ENCODE peak calls at places on chromosomes 1 and 21, in ten cellular contexts. One of them, this sample, is unnamed.

GRCh38 chr1:2528016-2528415 is 1.6 kb upstream of the PANK4 start:
- DNase-seq in NCI-H1105 treated with DMSO at 0.1 percent for 48 hours: no peak
- DNase-seq in thoracic aorta: no peak
- DNase-seq in NCI-H1417: no peak
- DNase-seq in CD8-positive, alpha-beta memory T cell: no peak
- DNase-seq in M059J: no peak
- DNase-seq in Peyer's patch: no peak
- DNase-seq in stimulated activated CD4-positive, alpha-beta T cell treated with anti-CD3 and anti-CD28 coated beads, TNF-alpha, amount 100 ng/mL, for 24 hours: no peak
- DNase-seq in body of pancreas: peak
- DNase-seq in NCI-H748 treated with DMSO at 0.1 percent for 48 hours: no peak
- DNase-seq in this sample: no peak

GRCh38 chr1:183632964-183633363 is 2.6 kb downstream of the ARPC5 start:
- DNase-seq in M059J: peak
- DNase-seq in Peyer's patch: no peak
- DNase-seq in thoracic aorta: no peak
- DNase-seq in stimulated activated CD4-positive, alpha-beta T cell treated with anti-CD3 and anti-CD28 coated beads, TNF-alpha, amount 100 ng/mL, for 24 hours: no peak
- DNase-seq in body of pancreas: no peak
- DNase-seq in NCI-H1417: no peak
- DNase-seq in CD8-positive, alpha-beta memory T cell: no peak
- DNase-seq in NCI-H748 treated with DMSO at 0.1 percent for 48 hours: no peak
- DNase-seq in NCI-H1105 treated with DMSO at 0.1 percent for 48 hours: no peak
- DNase-seq in this sample: no peak

GRCh38 chr1:43754892-43755291 is 47.6 kb downstream of the ST3GAL3 start:
- DNase-seq in stimulated activated CD4-positive, alpha-beta T cell treated with anti-CD3 and anti-CD28 coated beads, TNF-alpha, amount 100 ng/mL, for 24 hours: no peak
- DNase-seq in NCI-H748 treated with DMSO at 0.1 percent for 48 hours: no peak
- DNase-seq in Peyer's patch: no peak
- DNase-seq in NCI-H1105 treated with DMSO at 0.1 percent for 48 hours: no peak
- DNase-seq in CD8-positive, alpha-beta memory T cell: no peak
- DNase-seq in body of pancreas: no peak
- DNase-seq in thoracic aorta: no peak
- DNase-seq in M059J: no peak
- DNase-seq in NCI-H1417: no peak
- DNase-seq in this sample: no peak

GRCh38 chr1:101820080-101820479 is 176.6 kb downstream of the OLFM3 start:
- DNase-seq in NCI-H1417: peak
- DNase-seq in body of pancreas: no peak
- DNase-seq in NCI-H748 treated with DMSO at 0.1 percent for 48 hours: peak
- DNase-seq in thoracic aorta: no peak
- DNase-seq in NCI-H1105 treated with DMSO at 0.1 percent for 48 hours: peak
- DNase-seq in stimulated activated CD4-positive, alpha-beta T cell treated with anti-CD3 and anti-CD28 coated beads, TNF-alpha, amount 100 ng/mL, for 24 hours: no peak
- DNase-seq in Peyer's patch: no peak
- DNase-seq in M059J: peak
- DNase-seq in CD8-positive, alpha-beta memory T cell: no peak
- DNase-seq in this sample: peak

GRCh38 chr1:93680121-93681094 is 1.2 kb downstream of the BCAR3 start:
- DNase-seq in M059J: peak
- DNase-seq in body of pancreas: peak
- DNase-seq in NCI-H748 treated with DMSO at 0.1 percent for 48 hours: peak
- DNase-seq in stimulated activated CD4-positive, alpha-beta T cell treated with anti-CD3 and anti-CD28 coated beads, TNF-alpha, amount 100 ng/mL, for 24 hours: no peak
- DNase-seq in NCI-H1417: peak
- DNase-seq in Peyer's patch: peak
- DNase-seq in CD8-positive, alpha-beta memory T cell: peak
- DNase-seq in thoracic aorta: peak
- DNase-seq in NCI-H1105 treated with DMSO at 0.1 percent for 48 hours: no peak
- DNase-seq in this sample: peak

GRCh38 chr1:230622151-230622550 is 20.1 kb upstream of the COG2 start:
- DNase-seq in Peyer's patch: no peak
- DNase-seq in CD8-positive, alpha-beta memory T cell: no peak
- DNase-seq in stimulated activated CD4-positive, alpha-beta T cell treated with anti-CD3 and anti-CD28 coated beads, TNF-alpha, amount 100 ng/mL, for 24 hours: no peak
- DNase-seq in NCI-H1417: no peak
- DNase-seq in thoracic aorta: no peak
- DNase-seq in body of pancreas: no peak
- DNase-seq in NCI-H748 treated with DMSO at 0.1 percent for 48 hours: no peak
- DNase-seq in NCI-H1105 treated with DMSO at 0.1 percent for 48 hours: no peak
- DNase-seq in M059J: no peak
- DNase-seq in this sample: no peak

GRCh38 chr1:111197598-111198289 is 2.7 kb downstream of the DENND2D start:
- DNase-seq in NCI-H1105 treated with DMSO at 0.1 percent for 48 hours: no peak
- DNase-seq in thoracic aorta: no peak
- DNase-seq in stimulated activated CD4-positive, alpha-beta T cell treated with anti-CD3 and anti-CD28 coated beads, TNF-alpha, amount 100 ng/mL, for 24 hours: peak
- DNase-seq in NCI-H1417: no peak
- DNase-seq in body of pancreas: no peak
- DNase-seq in NCI-H748 treated with DMSO at 0.1 percent for 48 hours: no peak
- DNase-seq in M059J: peak
- DNase-seq in Peyer's patch: no peak
- DNase-seq in CD8-positive, alpha-beta memory T cell: peak
- DNase-seq in this sample: no peak

GRCh38 chr1:32060914-32061313 is 11.8 kb upstream of the TMEM39B start:
- DNase-seq in stimulated activated CD4-positive, alpha-beta T cell treated with anti-CD3 and anti-CD28 coated beads, TNF-alpha, amount 100 ng/mL, for 24 hours: no peak
- DNase-seq in M059J: no peak
- DNase-seq in NCI-H1417: no peak
- DNase-seq in Peyer's patch: no peak
- DNase-seq in NCI-H1105 treated with DMSO at 0.1 percent for 48 hours: no peak
- DNase-seq in body of pancreas: no peak
- DNase-seq in thoracic aorta: no peak
- DNase-seq in CD8-positive, alpha-beta memory T cell: no peak
- DNase-seq in NCI-H748 treated with DMSO at 0.1 percent for 48 hours: no peak
- DNase-seq in this sample: no peak

GRCh38 chr1:20223659-20224058 is 37.3 kb upstream of the PLA2G2C start:
- DNase-seq in NCI-H1417: peak
- DNase-seq in CD8-positive, alpha-beta memory T cell: no peak
- DNase-seq in NCI-H1105 treated with DMSO at 0.1 percent for 48 hours: no peak
- DNase-seq in NCI-H748 treated with DMSO at 0.1 percent for 48 hours: peak
- DNase-seq in M059J: no peak
- DNase-seq in body of pancreas: no peak
- DNase-seq in Peyer's patch: no peak
- DNase-seq in thoracic aorta: no peak
- DNase-seq in stimulated activated CD4-positive, alpha-beta T cell treated with anti-CD3 and anti-CD28 coated beads, TNF-alpha, amount 100 ng/mL, for 24 hours: no peak
- DNase-seq in this sample: peak

GRCh38 chr1:79373481-79374132 is 367.1 kb upstream of the ADGRL4 start:
- DNase-seq in M059J: peak
- DNase-seq in body of pancreas: peak
- DNase-seq in NCI-H748 treated with DMSO at 0.1 percent for 48 hours: peak
- DNase-seq in thoracic aorta: no peak
- DNase-seq in NCI-H1417: peak
- DNase-seq in Peyer's patch: no peak
- DNase-seq in CD8-positive, alpha-beta memory T cell: no peak
- DNase-seq in NCI-H1105 treated with DMSO at 0.1 percent for 48 hours: peak
- DNase-seq in stimulated activated CD4-positive, alpha-beta T cell treated with anti-CD3 and anti-CD28 coated beads, TNF-alpha, amount 100 ng/mL, for 24 hours: no peak
- DNase-seq in this sample: no peak

GRCh38 chr1:145955436-145955835 is 2.4 kb downstream of the LIX1L start:
- DNase-seq in M059J: no peak
- DNase-seq in CD8-positive, alpha-beta memory T cell: no peak
- DNase-seq in stimulated activated CD4-positive, alpha-beta T cell treated with anti-CD3 and anti-CD28 coated beads, TNF-alpha, amount 100 ng/mL, for 24 hours: no peak
- DNase-seq in Peyer's patch: no peak
- DNase-seq in NCI-H1105 treated with DMSO at 0.1 percent for 48 hours: no peak
- DNase-seq in thoracic aorta: no peak
- DNase-seq in NCI-H748 treated with DMSO at 0.1 percent for 48 hours: no peak
- DNase-seq in NCI-H1417: no peak
- DNase-seq in body of pancreas: no peak
- DNase-seq in this sample: no peak

GRCh38 chr1:99707535-99708142 is 58.8 kb downstream of the FRRS1 start:
- DNase-seq in stimulated activated CD4-positive, alpha-beta T cell treated with anti-CD3 and anti-CD28 coated beads, TNF-alpha, amount 100 ng/mL, for 24 hours: peak
- DNase-seq in M059J: peak
- DNase-seq in thoracic aorta: peak
- DNase-seq in NCI-H1105 treated with DMSO at 0.1 percent for 48 hours: peak
- DNase-seq in CD8-positive, alpha-beta memory T cell: peak
- DNase-seq in Peyer's patch: no peak
- DNase-seq in body of pancreas: peak
- DNase-seq in NCI-H1417: peak
- DNase-seq in NCI-H748 treated with DMSO at 0.1 percent for 48 hours: peak
- DNase-seq in this sample: peak

GRCh38 chr21:28212056-28212455 is 780.6 kb downstream of the LTN1 start:
- DNase-seq in stimulated activated CD4-positive, alpha-beta T cell treated with anti-CD3 and anti-CD28 coated beads, TNF-alpha, amount 100 ng/mL, for 24 hours: no peak
- DNase-seq in Peyer's patch: no peak
- DNase-seq in NCI-H1417: no peak
- DNase-seq in NCI-H1105 treated with DMSO at 0.1 percent for 48 hours: no peak
- DNase-seq in thoracic aorta: no peak
- DNase-seq in NCI-H748 treated with DMSO at 0.1 percent for 48 hours: no peak
- DNase-seq in CD8-positive, alpha-beta memory T cell: no peak
- DNase-seq in M059J: no peak
- DNase-seq in body of pancreas: peak
- DNase-seq in this sample: no peak

GRCh38 chr1:159945483-159946241 is at the start of gene IGSF9:
- DNase-seq in NCI-H1105 treated with DMSO at 0.1 percent for 48 hours: peak
- DNase-seq in NCI-H1417: peak
- DNase-seq in body of pancreas: peak
- DNase-seq in stimulated activated CD4-positive, alpha-beta T cell treated with anti-CD3 and anti-CD28 coated beads, TNF-alpha, amount 100 ng/mL, for 24 hours: peak
- DNase-seq in Peyer's patch: peak
- DNase-seq in CD8-positive, alpha-beta memory T cell: peak
- DNase-seq in M059J: peak
- DNase-seq in thoracic aorta: no peak
- DNase-seq in NCI-H748 treated with DMSO at 0.1 percent for 48 hours: peak
- DNase-seq in this sample: peak

GRCh38 chr1:162571696-162572095 is 10.2 kb downstream of the UAP1 start:
- DNase-seq in Peyer's patch: no peak
- DNase-seq in body of pancreas: no peak
- DNase-seq in stimulated activated CD4-positive, alpha-beta T cell treated with anti-CD3 and anti-CD28 coated beads, TNF-alpha, amount 100 ng/mL, for 24 hours: no peak
- DNase-seq in NCI-H1417: peak
- DNase-seq in NCI-H1105 treated with DMSO at 0.1 percent for 48 hours: peak
- DNase-seq in thoracic aorta: no peak
- DNase-seq in NCI-H748 treated with DMSO at 0.1 percent for 48 hours: peak
- DNase-seq in M059J: no peak
- DNase-seq in CD8-positive, alpha-beta memory T cell: no peak
- DNase-seq in this sample: no peak

GRCh38 chr1:197920345-197921117 is 3.4 kb downstream of the LHX9 start:
- DNase-seq in NCI-H1105 treated with DMSO at 0.1 percent for 48 hours: no peak
- DNase-seq in NCI-H748 treated with DMSO at 0.1 percent for 48 hours: no peak
- DNase-seq in body of pancreas: no peak
- DNase-seq in CD8-positive, alpha-beta memory T cell: no peak
- DNase-seq in Peyer's patch: no peak
- DNase-seq in thoracic aorta: no peak
- DNase-seq in M059J: no peak
- DNase-seq in NCI-H1417: no peak
- DNase-seq in stimulated activated CD4-positive, alpha-beta T cell treated with anti-CD3 and anti-CD28 coated beads, TNF-alpha, amount 100 ng/mL, for 24 hours: no peak
- DNase-seq in this sample: no peak

GRCh38 chr1:154716012-154716411 is 108.0 kb upstream of the ADAR start:
- DNase-seq in M059J: no peak
- DNase-seq in Peyer's patch: no peak
- DNase-seq in CD8-positive, alpha-beta memory T cell: peak
- DNase-seq in NCI-H1417: no peak
- DNase-seq in body of pancreas: no peak
- DNase-seq in stimulated activated CD4-positive, alpha-beta T cell treated with anti-CD3 and anti-CD28 coated beads, TNF-alpha, amount 100 ng/mL, for 24 hours: no peak
- DNase-seq in NCI-H748 treated with DMSO at 0.1 percent for 48 hours: no peak
- DNase-seq in NCI-H1105 treated with DMSO at 0.1 percent for 48 hours: no peak
- DNase-seq in thoracic aorta: no peak
- DNase-seq in this sample: no peak

GRCh38 chr1:217498209-217498608 is 132.7 kb downstream of the GPATCH2 start:
- DNase-seq in thoracic aorta: no peak
- DNase-seq in stimulated activated CD4-positive, alpha-beta T cell treated with anti-CD3 and anti-CD28 coated beads, TNF-alpha, amount 100 ng/mL, for 24 hours: no peak
- DNase-seq in CD8-positive, alpha-beta memory T cell: no peak
- DNase-seq in body of pancreas: no peak
- DNase-seq in NCI-H1417: peak
- DNase-seq in NCI-H1105 treated with DMSO at 0.1 percent for 48 hours: no peak
- DNase-seq in M059J: no peak
- DNase-seq in NCI-H748 treated with DMSO at 0.1 percent for 48 hours: no peak
- DNase-seq in Peyer's patch: no peak
- DNase-seq in this sample: no peak

GRCh38 chr1:172658871-172659453 is at the start of gene FASLG:
- DNase-seq in CD8-positive, alpha-beta memory T cell: peak
- DNase-seq in NCI-H748 treated with DMSO at 0.1 percent for 48 hours: no peak
- DNase-seq in thoracic aorta: no peak
- DNase-seq in M059J: no peak
- DNase-seq in body of pancreas: no peak
- DNase-seq in NCI-H1105 treated with DMSO at 0.1 percent for 48 hours: no peak
- DNase-seq in Peyer's patch: no peak
- DNase-seq in NCI-H1417: no peak
- DNase-seq in stimulated activated CD4-positive, alpha-beta T cell treated with anti-CD3 and anti-CD28 coated beads, TNF-alpha, amount 100 ng/mL, for 24 hours: peak
- DNase-seq in this sample: no peak

GRCh38 chr1:214588963-214589597 is 13.9 kb upstream of the CENPF start:
- DNase-seq in NCI-H748 treated with DMSO at 0.1 percent for 48 hours: no peak
- DNase-seq in Peyer's patch: no peak
- DNase-seq in body of pancreas: no peak
- DNase-seq in M059J: peak
- DNase-seq in thoracic aorta: no peak
- DNase-seq in NCI-H1417: no peak
- DNase-seq in CD8-positive, alpha-beta memory T cell: no peak
- DNase-seq in NCI-H1105 treated with DMSO at 0.1 percent for 48 hours: no peak
- DNase-seq in stimulated activated CD4-positive, alpha-beta T cell treated with anti-CD3 and anti-CD28 coated beads, TNF-alpha, amount 100 ng/mL, for 24 hours: no peak
- DNase-seq in this sample: no peak

GRCh38 chr1:201537966-201538617 is 835 bp upstream of the NAV1 start:
- DNase-seq in stimulated activated CD4-positive, alpha-beta T cell treated with anti-CD3 and anti-CD28 coated beads, TNF-alpha, amount 100 ng/mL, for 24 hours: no peak
- DNase-seq in thoracic aorta: no peak
- DNase-seq in NCI-H1105 treated with DMSO at 0.1 percent for 48 hours: no peak
- DNase-seq in Peyer's patch: no peak
- DNase-seq in NCI-H1417: no peak
- DNase-seq in body of pancreas: no peak
- DNase-seq in NCI-H748 treated with DMSO at 0.1 percent for 48 hours: no peak
- DNase-seq in CD8-positive, alpha-beta memory T cell: no peak
- DNase-seq in M059J: peak
- DNase-seq in this sample: no peak

GRCh38 chr1:57142999-57143398 is 177.2 kb upstream of the C8B start:
- DNase-seq in CD8-positive, alpha-beta memory T cell: no peak
- DNase-seq in NCI-H748 treated with DMSO at 0.1 percent for 48 hours: no peak
- DNase-seq in stimulated activated CD4-positive, alpha-beta T cell treated with anti-CD3 and anti-CD28 coated beads, TNF-alpha, amount 100 ng/mL, for 24 hours: no peak
- DNase-seq in NCI-H1105 treated with DMSO at 0.1 percent for 48 hours: no peak
- DNase-seq in body of pancreas: no peak
- DNase-seq in thoracic aorta: no peak
- DNase-seq in Peyer's patch: no peak
- DNase-seq in M059J: peak
- DNase-seq in NCI-H1417: no peak
- DNase-seq in this sample: no peak

GRCh38 chr1:6345009-6345408 is 48.6 kb downstream of the ACOT7 start:
- DNase-seq in NCI-H1417: no peak
- DNase-seq in Peyer's patch: peak
- DNase-seq in CD8-positive, alpha-beta memory T cell: no peak
- DNase-seq in thoracic aorta: no peak
- DNase-seq in stimulated activated CD4-positive, alpha-beta T cell treated with anti-CD3 and anti-CD28 coated beads, TNF-alpha, amount 100 ng/mL, for 24 hours: no peak
- DNase-seq in NCI-H748 treated with DMSO at 0.1 percent for 48 hours: no peak
- DNase-seq in M059J: no peak
- DNase-seq in NCI-H1105 treated with DMSO at 0.1 percent for 48 hours: no peak
- DNase-seq in body of pancreas: no peak
- DNase-seq in this sample: no peak

GRCh38 chr1:209545423-209545822 is 38.1 kb upstream of the CAMK1G start:
- DNase-seq in NCI-H1417: no peak
- DNase-seq in body of pancreas: no peak
- DNase-seq in NCI-H748 treated with DMSO at 0.1 percent for 48 hours: no peak
- DNase-seq in stimulated activated CD4-positive, alpha-beta T cell treated with anti-CD3 and anti-CD28 coated beads, TNF-alpha, amount 100 ng/mL, for 24 hours: no peak
- DNase-seq in thoracic aorta: no peak
- DNase-seq in Peyer's patch: no peak
- DNase-seq in CD8-positive, alpha-beta memory T cell: no peak
- DNase-seq in NCI-H1105 treated with DMSO at 0.1 percent for 48 hours: no peak
- DNase-seq in M059J: no peak
- DNase-seq in this sample: no peak

GRCh38 chr1:201982923-201983805 is 716 bp downstream of the RNPEP start:
- DNase-seq in Peyer's patch: peak
- DNase-seq in M059J: peak
- DNase-seq in thoracic aorta: no peak
- DNase-seq in NCI-H748 treated with DMSO at 0.1 percent for 48 hours: peak
- DNase-seq in CD8-positive, alpha-beta memory T cell: peak
- DNase-seq in stimulated activated CD4-positive, alpha-beta T cell treated with anti-CD3 and anti-CD28 coated beads, TNF-alpha, amount 100 ng/mL, for 24 hours: peak
- DNase-seq in body of pancreas: peak
- DNase-seq in NCI-H1105 treated with DMSO at 0.1 percent for 48 hours: peak
- DNase-seq in NCI-H1417: peak
- DNase-seq in this sample: peak

GRCh38 chr1:56491441-56491840 is 87.9 kb downstream of the PLPP3 start:
- DNase-seq in stimulated activated CD4-positive, alpha-beta T cell treated with anti-CD3 and anti-CD28 coated beads, TNF-alpha, amount 100 ng/mL, for 24 hours: no peak
- DNase-seq in NCI-H1417: peak
- DNase-seq in CD8-positive, alpha-beta memory T cell: no peak
- DNase-seq in M059J: peak
- DNase-seq in thoracic aorta: no peak
- DNase-seq in Peyer's patch: no peak
- DNase-seq in body of pancreas: peak
- DNase-seq in NCI-H1105 treated with DMSO at 0.1 percent for 48 hours: no peak
- DNase-seq in NCI-H748 treated with DMSO at 0.1 percent for 48 hours: no peak
- DNase-seq in this sample: no peak

GRCh38 chr1:54372978-54373377 is 33.2 kb downstream of the SSBP3 start:
- DNase-seq in stimulated activated CD4-positive, alpha-beta T cell treated with anti-CD3 and anti-CD28 coated beads, TNF-alpha, amount 100 ng/mL, for 24 hours: no peak
- DNase-seq in NCI-H1105 treated with DMSO at 0.1 percent for 48 hours: no peak
- DNase-seq in NCI-H1417: no peak
- DNase-seq in Peyer's patch: no peak
- DNase-seq in CD8-positive, alpha-beta memory T cell: no peak
- DNase-seq in NCI-H748 treated with DMSO at 0.1 percent for 48 hours: no peak
- DNase-seq in thoracic aorta: no peak
- DNase-seq in M059J: no peak
- DNase-seq in body of pancreas: no peak
- DNase-seq in this sample: no peak

GRCh38 chr1:233172201-233172600 is 123.3 kb downstream of the PCNX2 start:
- DNase-seq in Peyer's patch: no peak
- DNase-seq in NCI-H1105 treated with DMSO at 0.1 percent for 48 hours: no peak
- DNase-seq in NCI-H1417: no peak
- DNase-seq in thoracic aorta: no peak
- DNase-seq in M059J: peak
- DNase-seq in body of pancreas: no peak
- DNase-seq in CD8-positive, alpha-beta memory T cell: no peak
- DNase-seq in stimulated activated CD4-positive, alpha-beta T cell treated with anti-CD3 and anti-CD28 coated beads, TNF-alpha, amount 100 ng/mL, for 24 hours: no peak
- DNase-seq in NCI-H748 treated with DMSO at 0.1 percent for 48 hours: no peak
- DNase-seq in this sample: no peak